ENCODE peak calls at places on chromosomes 5 and 9, in five cellular contexts. One of them, this sample, is unnamed.

GRCh38 chr9:755454-756381 is 85.8 kb upstream of the DMRT1 start:
- DNase-seq in effector memory CD8-positive, alpha-beta T cell: no peak
- DNase-seq in stomach: no peak
- DNase-seq in colonic mucosa: no peak
- DNase-seq in T-helper 1 cell: no peak
- DNase-seq in this sample: no peak

GRCh38 chr5:119153629-119154028 is 82.7 kb downstream of the DMXL1 start:
- DNase-seq in effector memory CD8-positive, alpha-beta T cell: no peak
- DNase-seq in stomach: no peak
- DNase-seq in colonic mucosa: no peak
- DNase-seq in T-helper 1 cell: no peak
- DNase-seq in this sample: no peak

GRCh38 chr9:68999393-69000105 is 14.4 kb downstream of the PRKACG start:
- DNase-seq in effector memory CD8-positive, alpha-beta T cell: peak
- DNase-seq in stomach: peak
- DNase-seq in colonic mucosa: peak
- DNase-seq in T-helper 1 cell: peak
- DNase-seq in this sample: peak

GRCh38 chr9:126365780-126366179 is 39.2 kb downstream of the MVB12B start:
- DNase-seq in effector memory CD8-positive, alpha-beta T cell: no peak
- DNase-seq in stomach: no peak
- DNase-seq in colonic mucosa: no peak
- DNase-seq in T-helper 1 cell: no peak
- DNase-seq in this sample: no peak

GRCh38 chr9:78714591-78714990 is 417.7 kb downstream of the PSAT1 start:
- DNase-seq in effector memory CD8-positive, alpha-beta T cell: no peak
- DNase-seq in stomach: no peak
- DNase-seq in colonic mucosa: no peak
- DNase-seq in T-helper 1 cell: no peak
- DNase-seq in this sample: no peak

GRCh38 chr9:79233542-79233941 is 338.2 kb upstream of the TLE4 start:
- DNase-seq in effector memory CD8-positive, alpha-beta T cell: no peak
- DNase-seq in stomach: no peak
- DNase-seq in colonic mucosa: no peak
- DNase-seq in T-helper 1 cell: no peak
- DNase-seq in this sample: no peak

GRCh38 chr5:132070460-132071337 is 2.9 kb upstream of the CSF2 start:
- DNase-seq in effector memory CD8-positive, alpha-beta T cell: no peak
- DNase-seq in stomach: no peak
- DNase-seq in colonic mucosa: no peak
- DNase-seq in T-helper 1 cell: no peak
- DNase-seq in this sample: no peak

GRCh38 chr9:75201480-75202209 is 113.3 kb downstream of the OSTF1 start:
- DNase-seq in effector memory CD8-positive, alpha-beta T cell: no peak
- DNase-seq in stomach: no peak
- DNase-seq in colonic mucosa: no peak
- DNase-seq in T-helper 1 cell: no peak
- DNase-seq in this sample: no peak

GRCh38 chr5:81147970-81148571 is 85.1 kb upstream of the CKMT2 start:
- DNase-seq in effector memory CD8-positive, alpha-beta T cell: no peak
- DNase-seq in stomach: no peak
- DNase-seq in colonic mucosa: no peak
- DNase-seq in T-helper 1 cell: no peak
- DNase-seq in this sample: no peak

GRCh38 chr9:35932732-35933131 is 23.4 kb downstream of the SPAAR start:
- DNase-seq in effector memory CD8-positive, alpha-beta T cell: no peak
- DNase-seq in stomach: no peak
- DNase-seq in colonic mucosa: no peak
- DNase-seq in T-helper 1 cell: no peak
- DNase-seq in this sample: no peak

GRCh38 chr5:154110781-154111180 is 72.0 kb downstream of the MFAP3 start:
- DNase-seq in effector memory CD8-positive, alpha-beta T cell: no peak
- DNase-seq in stomach: no peak
- DNase-seq in colonic mucosa: no peak
- DNase-seq in T-helper 1 cell: no peak
- DNase-seq in this sample: no peak

GRCh38 chr9:121178676-121179372 is 22.8 kb downstream of the RAB14 start:
- DNase-seq in effector memory CD8-positive, alpha-beta T cell: no peak
- DNase-seq in stomach: no peak
- DNase-seq in colonic mucosa: no peak
- DNase-seq in T-helper 1 cell: no peak
- DNase-seq in this sample: no peak

GRCh38 chr5:180366303-180366702 is 13.2 kb upstream of the GFPT2 start:
- DNase-seq in effector memory CD8-positive, alpha-beta T cell: no peak
- DNase-seq in stomach: no peak
- DNase-seq in colonic mucosa: no peak
- DNase-seq in T-helper 1 cell: no peak
- DNase-seq in this sample: no peak

GRCh38 chr5:80031109-80031508 is 4.0 kb upstream of the THBS4 start:
- DNase-seq in effector memory CD8-positive, alpha-beta T cell: no peak
- DNase-seq in stomach: no peak
- DNase-seq in colonic mucosa: no peak
- DNase-seq in T-helper 1 cell: no peak
- DNase-seq in this sample: no peak

GRCh38 chr5:160071521-160072299 is 47.5 kb downstream of the PWWP2A start:
- DNase-seq in effector memory CD8-positive, alpha-beta T cell: no peak
- DNase-seq in stomach: no peak
- DNase-seq in colonic mucosa: no peak
- DNase-seq in T-helper 1 cell: no peak
- DNase-seq in this sample: no peak

GRCh38 chr5:132298305-132298704 is 4.1 kb downstream of the SLC22A4 start:
- DNase-seq in effector memory CD8-positive, alpha-beta T cell: no peak
- DNase-seq in stomach: no peak
- DNase-seq in colonic mucosa: no peak
- DNase-seq in T-helper 1 cell: no peak
- DNase-seq in this sample: no peak

GRCh38 chr5:100796851-100797250 is 106.2 kb downstream of the ST8SIA4 start:
- DNase-seq in effector memory CD8-positive, alpha-beta T cell: no peak
- DNase-seq in stomach: no peak
- DNase-seq in colonic mucosa: no peak
- DNase-seq in T-helper 1 cell: no peak
- DNase-seq in this sample: no peak

GRCh38 chr5:77882670-77883257 is 106.6 kb upstream of the TBCA start:
- DNase-seq in effector memory CD8-positive, alpha-beta T cell: no peak
- DNase-seq in stomach: no peak
- DNase-seq in colonic mucosa: no peak
- DNase-seq in T-helper 1 cell: no peak
- DNase-seq in this sample: no peak

GRCh38 chr5:4551034-4551433 is 589.1 kb upstream of the ADAMTS16 start:
- DNase-seq in effector memory CD8-positive, alpha-beta T cell: no peak
- DNase-seq in stomach: no peak
- DNase-seq in colonic mucosa: no peak
- DNase-seq in T-helper 1 cell: no peak
- DNase-seq in this sample: no peak

GRCh38 chr5:157679801-157680200 is 8.5 kb downstream of the C5orf52 start:
- DNase-seq in effector memory CD8-positive, alpha-beta T cell: no peak
- DNase-seq in stomach: no peak
- DNase-seq in colonic mucosa: no peak
- DNase-seq in T-helper 1 cell: no peak
- DNase-seq in this sample: no peak

GRCh38 chr9:27183701-27184100 is 74.7 kb downstream of the TEK start:
- DNase-seq in effector memory CD8-positive, alpha-beta T cell: no peak
- DNase-seq in stomach: peak
- DNase-seq in colonic mucosa: no peak
- DNase-seq in T-helper 1 cell: no peak
- DNase-seq in this sample: no peak

GRCh38 chr5:88279584-88279983 is 10.9 kb upstream of the TMEM161B start:
- DNase-seq in effector memory CD8-positive, alpha-beta T cell: no peak
- DNase-seq in stomach: no peak
- DNase-seq in colonic mucosa: no peak
- DNase-seq in T-helper 1 cell: no peak
- DNase-seq in this sample: no peak

GRCh38 chr5:160797020-160797419 is 55.0 kb downstream of the ATP10B start:
- DNase-seq in effector memory CD8-positive, alpha-beta T cell: no peak
- DNase-seq in stomach: no peak
- DNase-seq in colonic mucosa: no peak
- DNase-seq in T-helper 1 cell: no peak
- DNase-seq in this sample: no peak

GRCh38 chr5:140228364-140228837 is 53.4 kb downstream of the CYSTM1 start:
- DNase-seq in effector memory CD8-positive, alpha-beta T cell: no peak
- DNase-seq in stomach: peak
- DNase-seq in colonic mucosa: peak
- DNase-seq in T-helper 1 cell: no peak
- DNase-seq in this sample: no peak

GRCh38 chr9:137454145-137454505 is 5.0 kb downstream of the NSMF start:
- DNase-seq in effector memory CD8-positive, alpha-beta T cell: no peak
- DNase-seq in stomach: peak
- DNase-seq in colonic mucosa: peak
- DNase-seq in T-helper 1 cell: no peak
- DNase-seq in this sample: no peak

GRCh38 chr9:106716820-106717219 is 146.1 kb upstream of the ZNF462 start:
- DNase-seq in effector memory CD8-positive, alpha-beta T cell: no peak
- DNase-seq in stomach: no peak
- DNase-seq in colonic mucosa: no peak
- DNase-seq in T-helper 1 cell: no peak
- DNase-seq in this sample: no peak

This sample was measured in T-helper 22 cell.